ENCODE peak calls at places on chromosomes 4 and X, in six cellular contexts. P, Q, S, G, O and A are unnamed samples.

GRCh38 chrX:124275167-124275894 is 57.1 kb upstream of the TEX13D start:
- DNase-seq in P (no peak), Q (no peak), S (no peak), G (no peak), O (no peak), A (no peak)

GRCh38 chrX:54198262-54198661 is 15.2 kb upstream of the FAM120C start:
- DNase-seq in P (no peak), Q (no peak), S (no peak), G (no peak), O (no peak), A (no peak)

GRCh38 chr4:52837716-52838558 is 24.2 kb upstream of the RASL11B start:
- DNase-seq in P (peak), Q (no peak), S (no peak), G (no peak), O (no peak), A (no peak)

GRCh38 chr4:55028196-55028595 is 97.2 kb downstream of the KDR start:
- DNase-seq in P (no peak), Q (no peak), S (no peak), G (no peak), O (no peak), A (no peak)

GRCh38 chrX:1165535-1166196 is 46.8 kb downstream of the CRLF2 start:
- DNase-seq in P (peak), Q (no peak), S (no peak), G (no peak), O (no peak), A (peak)

GRCh38 chr4:17619416-17620105 is 5.1 kb downstream of the MED28 start:
- DNase-seq in P (peak), Q (no peak), S (no peak), G (no peak), O (no peak), A (no peak)

GRCh38 chrX:23008431-23009099 is 8.8 kb downstream of the DDX53 start:
- DNase-seq in P (peak), Q (no peak), S (no peak), G (no peak), O (peak), A (no peak)

GRCh38 chrX:128804828-128805227 is 718.5 kb downstream of the SMARCA1 start:
- DNase-seq in P (no peak), Q (no peak), S (no peak), G (no peak), O (no peak), A (no peak)

GRCh38 chr4:126445596-126445995 is 1130.8 kb downstream of the FAT4 start:
- DNase-seq in P (no peak), Q (no peak), S (no peak), G (no peak), O (no peak), A (no peak)

GRCh38 chrX:119512145-119512800 is 44.0 kb downstream of the SLC25A5 start:
- DNase-seq in P (peak), Q (peak), S (no peak), G (peak), O (peak), A (peak)

GRCh38 chrX:47483310-47484268 is 567 bp upstream of the ZNF41 start:
- DNase-seq in P (peak), Q (no peak), S (no peak), G (no peak), O (no peak), A (peak)

GRCh38 chrX:68945603-68946228 is 116.9 kb downstream of the EFNB1 start:
- DNase-seq in P (peak), Q (no peak), S (no peak), G (no peak), O (peak), A (no peak)

GRCh38 chr4:6942238-6942800 is 32.7 kb downstream of the TBC1D14 start:
- DNase-seq in P (peak), Q (no peak), S (no peak), G (peak), O (peak), A (no peak)

GRCh38 chrX:100625985-100626491 is 10.6 kb downstream of the TSPAN6 start:
- DNase-seq in P (no peak), Q (no peak), S (no peak), G (peak), O (peak), A (no peak)

GRCh38 chr4:124279741-124280140 is 432.8 kb downstream of the ANKRD50 start:
- DNase-seq in P (no peak), Q (no peak), S (no peak), G (no peak), O (no peak), A (no peak)

GRCh38 chr4:85391568-85392410 is 83.2 kb upstream of the ARHGAP24 start:
- DNase-seq in P (no peak), Q (no peak), S (no peak), G (no peak), O (no peak), A (no peak)

GRCh38 chrX:103398321-103398937 is 22.1 kb downstream of the BEX3 start:
- DNase-seq in P (peak), Q (no peak), S (no peak), G (no peak), O (no peak), A (no peak)

GRCh38 chr4:109978704-109979103 is 66.0 kb downstream of the EGF start:
- DNase-seq in P (no peak), Q (no peak), S (no peak), G (no peak), O (peak), A (no peak)

GRCh38 chr4:43238018-43238417 is 345.5 kb downstream of the GRXCR1 start:
- DNase-seq in P (no peak), Q (no peak), S (no peak), G (no peak), O (no peak), A (no peak)

GRCh38 chr4:72842323-72842722 is 227.2 kb downstream of the COX18 start:
- DNase-seq in P (peak), Q (no peak), S (no peak), G (no peak), O (no peak), A (no peak)

GRCh38 chr4:53055716-53056413 is 193.7 kb downstream of the RASL11B start:
- DNase-seq in P (no peak), Q (no peak), S (no peak), G (no peak), O (no peak), A (no peak)

GRCh38 chr4:179415016-179415841 is 1973.0 kb upstream of the AGA start:
- DNase-seq in P (no peak), Q (no peak), S (no peak), G (no peak), O (no peak), A (no peak)

GRCh38 chrX:96464880-96465558 is 219.6 kb upstream of the DIAPH2 start:
- DNase-seq in P (no peak), Q (no peak), S (no peak), G (no peak), O (no peak), A (no peak)